ENCODE peak calls at places on chromosomes 4 and X, in five cellular contexts. A is lung, R is neuronal stem cell, D is lower lobe of right lung, W is fibroblast of lung. Q is an unnamed sample.

GRCh38 chrX:103197721-103198306 is 17.1 kb upstream of the BEX4 start:
- DNase-seq in W (peak; percentile 58), R (no peak), D (no peak), A (no peak), Q (no peak)

GRCh38 chr4:173560896-173561295 is 30.9 kb upstream of the HAND2 start:
- DNase-seq in A (no peak), W (no peak), R (no peak), D (no peak), Q (no peak)

GRCh38 chr4:120718979-120719566 is 203.5 kb downstream of the PRDM5 start:
- DNase-seq in D (no peak), R (no peak), A (no peak), W (peak; percentile 60), Q (no peak)

GRCh38 chr4:10697071-10697470 is 12.5 kb upstream of the CLNK start:
- DNase-seq in R (no peak), W (no peak), D (no peak), A (no peak), Q (no peak)

GRCh38 chr4:141713771-141714445 is 77.5 kb downstream of the IL15 start:
- DNase-seq in A (no peak), D (no peak), R (no peak), W (peak; percentile 31), Q (no peak)

GRCh38 chrX:23720117-23720677 is 22.9 kb downstream of the ACOT9 start:
- DNase-seq in A (no peak), W (no peak), D (no peak), R (no peak), Q (no peak)

GRCh38 chrX:107025538-107025937 is 25.5 kb upstream of the MORC4 start:
- DNase-seq in W (peak; percentile 45), D (no peak), R (peak; percentile 12), A (no peak), Q (no peak)

GRCh38 chr4:17494258-17494657 is 17.6 kb downstream of the QDPR start:
- DNase-seq in W (peak; percentile 74), A (no peak), R (no peak), D (no peak), Q (no peak)

GRCh38 chrX:110180928-110181310 is 137.0 kb downstream of the AMMECR1 start:
- DNase-seq in W (peak; percentile 22), D (no peak), R (no peak), A (no peak), Q (no peak)

GRCh38 chr4:108213723-108214122 is 45.0 kb upstream of the LEF1 start:
- DNase-seq in D (no peak), R (no peak), A (no peak), W (no peak), Q (no peak)

GRCh38 chr4:84814100-84814750 is 152.3 kb downstream of the WDFY3 start:
- DNase-seq in R (no peak), A (no peak), W (peak; percentile 91), D (no peak), Q (no peak)

GRCh38 chr4:54498661-54499111 is 159.1 kb upstream of the KIT start:
- DNase-seq in W (peak; percentile 9), A (no peak), D (no peak), R (no peak), Q (no peak)

GRCh38 chrX:143058096-143058495 is 32.4 kb downstream of the SPANXN4 start:
- DNase-seq in R (peak; percentile 52), A (no peak), D (no peak), W (no peak), Q (no peak)

DNA sequence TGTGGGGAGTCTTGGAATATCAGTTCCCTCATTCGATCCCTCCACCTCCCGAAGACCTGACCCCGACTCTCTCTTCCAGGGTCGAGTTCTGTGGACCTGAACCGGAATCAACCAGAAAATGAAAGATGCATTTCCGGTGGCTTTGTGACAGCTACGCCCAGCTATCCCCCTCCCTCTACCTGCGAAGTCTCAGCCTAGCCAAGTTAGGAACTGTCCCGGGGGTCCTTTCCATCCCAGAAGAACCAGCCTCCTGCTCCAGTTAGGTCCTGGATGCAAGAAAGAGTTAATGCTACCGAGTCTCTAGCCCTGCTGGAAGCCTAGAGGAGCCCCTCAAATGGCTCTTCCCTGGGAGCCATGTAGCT is 13.4 kb upstream of the ETDC start:
- DNase-seq in D (no peak), A (no peak), R (no peak), W (no peak), Q (no peak)
- H3K36me3 ChIP-seq in D (no peaks in the 10 kb centered on the region), A (peaks cover 2% of the 10 kb centered on the region), R (no peaks in the 10 kb centered on the region), W (no peaks in the 10 kb centered on the region), Q (no peaks in the 10 kb centered on the region)

GRCh38 chr4:186685744-186686143 is 37.9 kb downstream of the FAT1 start:
- DNase-seq in D (no peak), A (no peak), W (peak; percentile 71), R (no peak), Q (no peak)
- H3K4me3 ChIP-seq in D (no peak overlapping the region), A (no peak overlapping the region), W (no peak overlapping the region), R (no peak overlapping the region), Q (no peak overlapping the region)

GRCh38 chr4:40586729-40587128 is 42.9 kb downstream of the RBM47 start:
- DNase-seq in D (no peak), A (peak; percentile 41), W (no peak), R (no peak), Q (no peak)
- H3K27ac ChIP-seq in D (peak overlapping the region; percentile 56), A (peak overlapping the region; percentile 64), W (no peak overlapping the region), R (no peak overlapping the region), Q (no peak overlapping the region)

GRCh38 chr4:14693728-14694127 is 308.6 kb upstream of the CPEB2 start:
- DNase-seq in D (no peak), A (no peak), R (no peak), W (no peak), Q (no peak)
- H3K36me3 ChIP-seq in D (no peaks in the 10 kb centered on the region), A (no peaks in the 10 kb centered on the region), R (no peaks in the 10 kb centered on the region), W (no peaks in the 10 kb centered on the region), Q (no peaks in the 10 kb centered on the region)

GRCh38 chr4:69738872-69739271 is 21.5 kb downstream of the SULT1B1 start:
- DNase-seq in A (no peak), D (no peak), W (no peak), R (no peak), Q (no peak)

GRCh38 chr4:69731826-69732225 is 28.6 kb downstream of the SULT1B1 start:
- DNase-seq in A (no peak), W (peak; percentile 60), R (no peak), D (no peak), Q (no peak)

GRCh38 chr4:69730002-69730401 is 30.4 kb downstream of the SULT1B1 start:
- DNase-seq in A (no peak), D (no peak), R (no peak), W (no peak), Q (no peak)

GRCh38 chr4:69731261-69731660 is 29.2 kb downstream of the SULT1B1 start:
- DNase-seq in W (peak; percentile 58), R (no peak), A (no peak), D (no peak), Q (no peak)

GRCh38 chr4:69735119-69735518 is 25.3 kb downstream of the SULT1B1 start:
- DNase-seq in W (no peak), A (no peak), R (no peak), D (no peak), Q (no peak)
- H3K4me3 ChIP-seq in W (no peak overlapping the region), A (no peak overlapping the region), R (no peak overlapping the region), D (no peak overlapping the region), Q (no peak overlapping the region)

DNA sequence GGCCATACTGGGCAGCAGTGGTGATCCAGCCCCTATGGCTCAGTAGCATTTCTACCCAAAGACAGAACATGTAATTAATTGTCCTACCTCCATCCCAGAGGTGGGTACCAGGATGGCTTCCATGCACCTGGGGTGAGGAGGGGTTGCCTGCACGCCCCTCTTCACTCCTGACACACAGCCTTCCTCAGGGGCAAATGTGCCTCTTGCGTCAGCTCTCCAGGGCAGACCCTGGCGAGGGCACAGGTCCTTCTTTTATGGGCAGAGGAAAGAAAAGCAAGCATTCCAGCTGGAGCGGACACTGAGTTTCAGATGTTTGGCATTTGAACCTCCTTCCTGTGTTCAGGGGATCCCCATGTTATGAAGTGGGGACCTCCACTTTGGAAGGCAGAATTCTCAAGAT is 95.6 kb downstream of the PHKA2 start:
- DNase-seq in A (no peak), W (no peak), D (no peak), R (no peak), Q (no peak)
- H3K27ac ChIP-seq in A (no peak overlapping the region), W (no peak overlapping the region), D (peak overlapping the region; percentile 84), R (no peak overlapping the region), Q (no peak overlapping the region)